ENCODE peak calls at places on chromosomes 13 and 19, in five cellular contexts. T is left ventricle myocardium inferior, C is MM.1S, N is thoracic aorta, X is adrenal gland. U is an unnamed sample.

GRCh38 chr13:42707596-42707995 is 73.8 kb upstream of the FAM216B start:
- DNase-seq in T (no peak), C (no peak), N (no peak), X (no peak), U (no peak)

GRCh38 chr13:49667773-49668172 is 23.5 kb downstream of the EBPL start:
- DNase-seq in T (no peak), C (no peak), N (no peak), X (peak; percentile 60), U (no peak)

GRCh38 chr13:98981596-98982195 is 3.8 kb upstream of the DOCK9 start:
- DNase-seq in T (no peak), C (peak; percentile 14), N (no peak), X (no peak), U (no peak)

GRCh38 chr19:57099199-57099661 is 20.6 kb upstream of the USP29 start:
- DNase-seq in T (peak; percentile 72), C (peak; percentile 14), N (no peak), X (peak; percentile 91), U (peak; percentile 88)

GRCh38 chr19:3443840-3444694 is 36.3 kb downstream of the SMIM24 start:
- DNase-seq in T (peak; percentile 78), C (no peak), N (no peak), X (peak; percentile 88), U (peak; percentile 73)

GRCh38 chr13:100290165-100290801 is 201.4 kb downstream of the PCCA start:
- DNase-seq in T (no peak), C (no peak), N (no peak), X (no peak), U (no peak)

GRCh38 chr19:50059045-50059444 is 33.2 kb downstream of the ZNF473 start:
- DNase-seq in T (no peak), C (no peak), N (no peak), X (no peak), U (no peak)

GRCh38 chr19:14478113-14478545 is 3.0 kb upstream of the PTGER1 start:
- DNase-seq in T (no peak), C (no peak), N (no peak), X (no peak), U (peak; percentile 36)

GRCh38 chr19:40962460-40962961 is 28.6 kb upstream of the CYP2B6 start:
- DNase-seq in T (no peak), C (no peak), N (no peak), X (no peak), U (no peak)

GRCh38 chr19:48553676-48554384 is 1.9 kb downstream of the SULT2B1 start:
- DNase-seq in T (no peak), C (no peak), N (no peak), X (peak; percentile 86), U (no peak)

GRCh38 chr13:50357586-50358118 is 342.4 kb downstream of the KCNRG start:
- DNase-seq in T (no peak), C (no peak), N (no peak), X (peak; percentile 86), U (peak; percentile 46)

GRCh38 chr19:29999490-29999889 is 57.5 kb downstream of the URI1 start:
- DNase-seq in T (no peak), C (no peak), N (no peak), X (no peak), U (no peak)

GRCh38 chr19:13110099-13110610 is 6.4 kb downstream of the TRMT1 start:
- DNase-seq in T (no peak), C (no peak), N (no peak), X (no peak), U (no peak)

GRCh38 chr19:47107953-47108746 is 5.4 kb downstream of the ZC3H4 start:
- DNase-seq in T (no peak), C (no peak), N (no peak), X (no peak), U (no peak)

GRCh38 chr19:10270616-10271394 is at the start of gene ICAM1:
- DNase-seq in T (peak; percentile 84), C (peak; percentile 86), N (no peak), X (peak; percentile 89), U (peak; percentile 91)

GRCh38 chr13:102402292-102402691 is 444 bp upstream of the FGF14 start:
- DNase-seq in T (peak; percentile 16), C (no peak), N (no peak), X (peak; percentile 82), U (peak; percentile 71)

GRCh38 chr13:29073762-29074161 is 253.6 kb downstream of the MTUS2 start:
- DNase-seq in T (no peak), C (no peak), N (no peak), X (no peak), U (no peak)

GRCh38 chr13:109720758-109721184 is 65.6 kb downstream of the IRS2 start:
- DNase-seq in T (no peak), C (no peak), N (no peak), X (no peak), U (no peak)

GRCh38 chr13:99468971-99469545 is 32.2 kb upstream of the TM9SF2 start:
- DNase-seq in T (no peak), C (no peak), N (no peak), X (no peak), U (no peak)

GRCh38 chr19:55659822-55660221 is 5.0 kb downstream of the U2AF2 start:
- DNase-seq in T (no peak), C (no peak), N (no peak), X (no peak), U (no peak)
- H3K4me1 ChIP-seq in T (peaks cover 57% of the 10 kb centered on the region), C (peaks cover 20% of the 10 kb centered on the region), N (peaks cover 34% of the 10 kb centered on the region), X (peaks cover 26% of the 10 kb centered on the region), U (peaks cover 14% of the 10 kb centered on the region)

GRCh38 chr19:39319098-39319891 is 1.4 kb downstream of the LRFN1 start:
- DNase-seq in T (no peak), C (no peak), N (no peak), X (no peak), U (peak; percentile 26)
- H3K4me3 ChIP-seq in T (no peak overlapping the region), C (no peak overlapping the region), N (no peak overlapping the region), X (no peak overlapping the region), U (no peak overlapping the region)

GRCh38 chr19:16623066-16623465 is 4.9 kb downstream of the MED26 start:
- DNase-seq in T (no peak), C (no peak), N (no peak), X (no peak), U (no peak)
- H3K4me1 ChIP-seq in T (peaks cover 97% of the 10 kb centered on the region), C (peaks cover 30% of the 10 kb centered on the region), N (peaks cover 14% of the 10 kb centered on the region), X (peaks cover 33% of the 10 kb centered on the region), U (peaks cover 25% of the 10 kb centered on the region)

GRCh38 chr13:79989251-79989661 is 351.7 kb downstream of the SPRY2 start:
- DNase-seq in T (no peak), C (no peak), N (no peak), X (no peak), U (no peak)
- H3K4me3 ChIP-seq in T (no peak overlapping the region), C (no peak overlapping the region), N (no peak overlapping the region), X (no peak overlapping the region), U (no peak overlapping the region)